ENCODE peak calls at places on chromosomes 4 and X, in five cellular contexts. B is stimulated activated CD4-positive, alpha-beta T cell treated with anti-CD3 and anti-CD28 coated beads, TNF-alpha, amount 100 ng/mL, for 48 hours; O is NCI-H1092 treated with DMSO at 0.1 percent for 48 hours; P is RWPE1; T is ELF-1. R is an unnamed sample.

GRCh38 chrX:40749874-40750273 is 14.5 kb upstream of the MED14 start:
- DNase-seq in T (peak), O (no peak), B (no peak), P (no peak), R (no peak)

GRCh38 chr4:124322234-124322831 is 390.2 kb downstream of the ANKRD50 start:
- DNase-seq in T (no peak), B (no peak), P (peak), O (peak), R (no peak)

GRCh38 chr4:162323919-162324318 is 160.1 kb upstream of the FSTL5 start:
- DNase-seq in P (no peak), B (no peak), T (no peak), O (no peak), R (no peak)

GRCh38 chrX:15512401-15512965 is 11.9 kb downstream of the BMX start:
- DNase-seq in P (no peak), O (no peak), B (no peak), T (no peak), R (no peak)

GRCh38 chrX:13203281-13203680 is 116.6 kb downstream of the ATXN3L start:
- DNase-seq in T (no peak), B (no peak), O (no peak), P (no peak), R (no peak)

GRCh38 chr4:2289955-2290333 is 28.0 kb upstream of the MXD4 start:
- DNase-seq in P (no peak), B (no peak), O (no peak), T (no peak), R (no peak)

GRCh38 chrX:332916-333610 is 14.5 kb upstream of the GTPBP6 start:
- DNase-seq in B (no peak), P (no peak), O (no peak), T (no peak), R (no peak)

GRCh38 chr4:180028682-180029081 is 2214.5 kb upstream of the TENM3 start:
- DNase-seq in O (no peak), P (no peak), B (no peak), T (peak), R (no peak)

GRCh38 chrX:48468247-48468671 is 1.8 kb downstream of the SLC38A5 start:
- DNase-seq in O (no peak), T (no peak), P (no peak), B (peak), R (no peak)

GRCh38 chr4:168486961-168487820 is 6.9 kb upstream of the DDX60L start:
- DNase-seq in P (peak), O (no peak), T (no peak), B (no peak), R (no peak)

GRCh38 chr4:110129544-110129943 is 68.9 kb downstream of the ELOVL6 start:
- DNase-seq in T (no peak), O (no peak), P (no peak), B (no peak), R (no peak)

GRCh38 chr4:165378763-165379631 is at the start of gene CPE:
- DNase-seq in P (peak), T (peak), B (peak), O (peak), R (no peak)

GRCh38 chr4:150911326-150911725 is 103.8 kb downstream of the LRBA start:
- DNase-seq in P (no peak), B (no peak), O (no peak), T (no peak), R (no peak)

R was measured in SIG-M5.